ENCODE peak calls at places on chromosomes 13 and 19, in six cellular contexts. V, Z, C, R, D and P are unnamed samples.

GRCh38 chr19:1862068-1862423 is 1.3 kb downstream of the KLF16 start:
- DNase-seq in V (no peak), Z (no peak), C (peak; percentile 54), R (no peak), D (no peak), P (peak; percentile 37)

GRCh38 chr19:6551091-6551490 is 20.3 kb downstream of the TNFSF9 start:
- DNase-seq in V (no peak), Z (no peak), C (no peak), R (no peak), D (no peak), P (no peak)

GRCh38 chr19:12786149-12786870 is 5.0 kb upstream of the JUNB start:
- DNase-seq in V (no peak), Z (no peak), C (peak; percentile 82), R (no peak), D (peak; percentile 88), P (no peak)

GRCh38 chr19:32977269-32977668 is 5.2 kb downstream of the FAAP24 start:
- DNase-seq in V (no peak), Z (no peak), C (no peak), R (no peak), D (peak; percentile 74), P (no peak)

GRCh38 chr19:1001538-1002166 is 1.4 kb downstream of the GRIN3B start:
- DNase-seq in V (peak; percentile 63), Z (peak; percentile 73), C (peak; percentile 76), R (no peak), D (peak; percentile 66), P (peak; percentile 83)

GRCh38 chr19:45848922-45849321 is 14.0 kb downstream of the SYMPK start:
- DNase-seq in V (no peak), Z (no peak), C (no peak), R (no peak), D (no peak), P (no peak)

GRCh38 chr19:14091086-14091884 is 734 bp upstream of the SAMD1 start:
- DNase-seq in V (peak; percentile 37), Z (peak; percentile 44), C (peak; percentile 72), R (no peak), D (peak; percentile 84), P (peak; percentile 61)

GRCh38 chr13:80939581-80939980 is 598.7 kb upstream of the SPRY2 start:
- DNase-seq in V (no peak), Z (no peak), C (no peak), R (no peak), D (no peak), P (no peak)

GRCh38 chr13:87680298-87680697 is 9.1 kb downstream of the SLITRK5 start:
- DNase-seq in V (no peak), Z (no peak), C (no peak), R (no peak), D (no peak), P (no peak)

GRCh38 chr19:8095354-8095886 is 42.9 kb downstream of the CCL25 start:
- DNase-seq in V (no peak), Z (no peak), C (no peak), R (no peak), D (no peak), P (no peak)

GRCh38 chr19:8094336-8094735 is 41.8 kb downstream of the CCL25 start:
- DNase-seq in V (no peak), Z (no peak), C (no peak), R (no peak), D (no peak), P (no peak)

GRCh38 chr19:8097198-8097597 is 44.6 kb downstream of the CCL25 start:
- DNase-seq in V (no peak), Z (no peak), C (no peak), R (no peak), D (no peak), P (peak; percentile 69)

GRCh38 chr19:8097681-8098567 is 45.4 kb downstream of the CCL25 start:
- DNase-seq in V (no peak), Z (no peak), C (no peak), R (no peak), D (no peak), P (no peak)

DNA sequence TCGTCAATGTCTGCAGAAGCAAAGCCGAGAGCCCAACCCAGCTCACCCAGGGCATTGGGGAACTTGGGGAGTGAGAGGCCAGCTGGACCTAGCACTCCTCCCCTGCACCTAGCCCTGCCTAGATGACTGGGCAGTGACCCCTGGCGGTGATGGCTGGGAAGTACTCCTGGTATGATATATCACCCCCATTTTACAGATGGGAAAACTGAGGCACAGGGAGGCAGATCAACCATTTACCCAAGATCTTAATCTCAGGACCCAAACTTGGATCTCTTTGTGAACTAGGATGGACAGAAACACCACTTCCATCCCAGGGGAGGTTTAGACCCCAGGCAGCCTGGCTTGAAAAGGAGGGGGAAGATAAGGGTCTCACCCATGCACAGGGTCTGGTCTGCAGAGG is 43.5 kb downstream of the CCL25 start:
- DNase-seq in V (no peak), Z (no peak), C (no peak), R (no peak), D (no peak), P (no peak)
- TF ChIP-seq CTCF in V (no peak), Z (no peak), C (no peak), R (peak; percentile 7), D (no peak), P (no peak)

DNA sequence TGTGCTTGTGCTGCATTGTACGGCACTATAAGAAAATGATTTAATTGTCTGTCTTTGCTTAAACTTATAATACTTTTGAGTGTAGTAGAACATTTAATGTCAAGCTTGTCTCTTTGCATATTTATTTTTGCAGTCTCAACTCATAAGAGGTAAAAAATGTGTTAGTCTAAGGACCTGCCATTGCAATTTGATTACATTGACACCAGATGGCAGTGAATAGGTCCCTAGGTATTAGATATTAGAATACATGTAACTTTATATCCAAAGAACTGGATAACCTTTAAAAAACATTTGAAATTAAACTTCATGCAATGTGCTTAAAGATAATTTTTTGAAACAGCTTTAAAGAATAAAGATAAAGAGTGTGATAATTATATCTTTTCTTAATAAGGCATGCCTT is 1421.3 kb downstream of the OLFM4 start:
- DNase-seq in V (no peak), Z (no peak), C (no peak), R (no peak), D (no peak), P (no peak)
- TF ChIP-seq CTCF in V (no peak), Z (peak; percentile 58), C (no peak), R (no peak), D (no peak), P (peak; percentile 22)

DNA sequence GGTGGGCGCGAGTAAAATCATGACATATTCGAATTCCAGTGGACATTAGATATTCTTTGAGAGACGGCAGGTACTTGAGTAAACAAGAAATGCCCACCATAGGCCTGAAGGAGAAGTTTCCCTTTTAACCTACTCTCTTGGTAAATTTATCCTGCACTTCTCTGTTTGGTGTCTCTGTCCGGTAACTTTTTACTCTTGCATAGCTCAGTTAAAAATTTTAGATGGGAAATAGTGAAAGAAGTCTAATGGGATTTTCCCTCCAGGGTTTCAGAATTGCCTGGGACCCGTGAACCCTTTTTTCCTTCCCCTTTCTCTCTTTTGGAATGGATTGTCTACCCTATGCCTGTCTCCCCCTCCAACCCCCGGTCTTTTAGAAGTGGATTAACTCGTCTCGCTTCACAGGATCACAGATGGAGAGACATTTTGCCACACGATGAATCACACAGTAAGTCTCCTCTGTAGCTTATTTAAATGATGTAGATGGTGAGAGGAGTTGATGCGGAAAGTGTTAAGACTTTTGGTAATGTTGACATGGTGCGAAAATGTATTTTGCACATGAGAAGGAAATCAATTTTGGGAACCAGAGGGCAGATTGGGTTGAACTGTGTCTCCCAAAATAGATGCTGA is 511 bp upstream of the MIPEP start:
- DNase-seq in V (no peak), Z (no peak), C (no peak), R (no peak), D (no peak), P (no peak)
- TF ChIP-seq CTCF in V (peak; percentile 51), Z (peak; percentile 11), C (no peak), R (no peak), D (no peak), P (no peak)

GRCh38 chr13:79548886-79549285 is 67.9 kb downstream of the NDFIP2 start:
- DNase-seq in V (no peak), Z (no peak), C (no peak), R (no peak), D (no peak), P (no peak)
- TF ChIP-seq CTCF in V (no peak), Z (peak; percentile 53), C (no peak), R (peak; percentile 50), D (no peak), P (no peak)

DNA sequence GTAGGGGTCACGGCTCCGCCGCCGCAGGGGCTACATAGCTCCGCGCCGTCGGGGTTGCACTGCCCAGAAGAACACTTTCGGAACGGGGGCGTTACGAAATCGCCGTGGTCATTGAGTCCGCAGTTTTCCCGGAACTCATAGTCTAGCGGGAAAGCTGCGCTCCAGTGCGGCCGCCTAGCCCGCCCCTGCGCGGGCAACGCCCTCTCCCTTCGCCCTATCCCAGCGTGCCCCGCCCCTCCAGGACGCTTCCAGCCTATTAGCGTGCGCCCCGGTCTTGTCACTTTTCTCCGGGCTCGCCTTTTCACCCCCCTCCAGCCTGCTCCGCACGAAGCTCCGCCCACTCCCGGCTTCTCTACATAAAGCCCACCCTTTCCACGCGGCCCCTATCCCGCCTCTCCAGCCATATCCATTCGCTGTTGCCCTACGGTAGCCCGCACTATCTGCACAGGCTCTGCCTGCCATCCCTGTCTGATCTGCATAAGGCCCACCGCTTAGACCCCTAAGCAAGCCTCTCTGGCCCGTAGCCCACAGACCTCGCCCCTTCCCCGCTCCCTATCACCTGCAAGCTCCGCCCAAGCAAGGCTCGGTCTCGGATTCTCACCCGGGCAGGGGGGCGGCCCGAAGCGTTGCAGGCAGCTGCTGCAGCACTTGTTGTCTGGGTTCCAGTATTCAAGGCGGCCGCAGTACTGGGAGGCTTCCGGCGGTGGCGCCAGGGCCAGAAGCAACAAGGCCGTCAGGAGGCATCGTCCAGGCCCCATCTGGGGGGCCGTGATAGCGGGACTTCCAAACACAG is 1.6 kb downstream of the IGFLR1 start:
- DNase-seq in V (peak; percentile 96), Z (peak; percentile 98), C (peak; percentile 99), R (peak; percentile 91), D (peak; percentile 99), P (peak; percentile 99)
- TF ChIP-seq CTCF in V (no peak), Z (peak; percentile 53), C (peak; percentile 18), R (peak; percentile 26), D (no peak), P (peak; percentile 11)

GRCh38 chr13:19587635-19588300 is 26.4 kb upstream of the TPTE2 start:
- DNase-seq in V (no peak), Z (no peak), C (no peak), R (no peak), D (no peak), P (no peak)
- TF ChIP-seq CTCF in V (peak; percentile 63), Z (peak; percentile 57), C (peak; percentile 27), R (peak; percentile 54), D (peak; percentile 56), P (no peak)

GRCh38 chr19:11155373-11156120 is at the start of gene SPC24:
- DNase-seq in V (peak; percentile 82), Z (peak; percentile 91), C (peak; percentile 97), R (peak; percentile 98), D (peak; percentile 96), P (peak; percentile 95)
- TF ChIP-seq CTCF in V (no peak), Z (no peak), C (no peak), R (no peak), D (no peak), P (no peak)

DNA sequence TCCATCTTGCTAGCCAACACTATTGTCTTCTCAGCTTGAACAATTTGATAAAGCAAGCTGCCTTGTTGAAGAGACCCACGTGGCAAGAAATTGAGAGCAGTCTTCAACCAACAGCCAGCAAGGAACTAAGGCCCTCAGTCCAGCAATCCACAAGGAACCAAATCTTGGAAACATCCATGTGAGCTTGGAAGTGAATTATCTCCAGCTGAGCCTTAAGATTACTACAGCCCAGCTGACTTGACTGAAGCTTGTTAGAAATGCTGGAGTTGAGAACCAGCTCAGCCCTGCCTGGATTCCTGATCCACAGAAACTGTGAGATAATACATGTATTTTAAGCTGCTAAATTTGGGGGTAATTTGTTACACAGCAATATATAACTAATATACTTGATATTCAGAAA is 26.2 kb upstream of the DCT start:
- DNase-seq in V (no peak), Z (no peak), C (no peak), R (no peak), D (no peak), P (no peak)
- TF ChIP-seq CTCF in V (no peak), Z (no peak), C (no peak), R (no peak), D (no peak), P (no peak)